ENCODE peak calls at places on chromosomes 11 and 22, in nine cellular contexts. U is pancreas; P is HCT116; G is neural progenitor cell; K is heart left ventricle; J is CD4-positive, CD25-positive, alpha-beta regulatory T cell; R is SJSA1; B is body of pancreas; X is OCI-LY7. A is an unnamed sample. For H3K9me3 and H3K4me1, the result is how much of the 10 kb centered on the place peaks cover.

GRCh38 chr11:110787680-110788079 is 75.4 kb upstream of the ARHGAP20 start:
- DNase-seq in U (no peak), P (no peak), G (no peak), K (no peak), J (no peak), R (no peak), B (no peak), X (no peak), A (no peak)

GRCh38 chr22:20867179-20868099 is 8.6 kb downstream of the SNAP29 start:
- DNase-seq in U (no peak), P (no peak), G (no peak), K (peak), J (no peak), R (no peak), B (peak), X (peak), A (peak)

GRCh38 chr11:109019342-109019936 is 354.6 kb downstream of the DDX10 start:
- DNase-seq in U (no peak), P (no peak), G (no peak), K (no peak), J (no peak), R (no peak), B (no peak), X (no peak), A (no peak)

GRCh38 chr11:80669620-80670019 is 1228.8 kb upstream of the TENM4 start:
- DNase-seq in U (no peak), P (no peak), G (no peak), K (no peak), J (no peak), R (no peak), B (no peak), X (no peak), A (no peak)

GRCh38 chr11:6480299-6480914 is 724 bp downstream of the ARFIP2 start:
- DNase-seq in U (no peak), P (no peak), G (no peak), K (peak), J (no peak), R (no peak), B (peak), X (no peak), A (peak)

GRCh38 chr11:111307472-111308108 is 9.2 kb downstream of the POU2AF3 start:
- DNase-seq in U (no peak), P (no peak), G (no peak), K (no peak), J (no peak), R (no peak), B (no peak), X (no peak), A (no peak)

GRCh38 chr11:123740787-123741158 is 687 bp downstream of the ZNF202 start:
- DNase-seq in U (no peak), P (no peak), G (no peak), K (peak), J (no peak), R (no peak), B (no peak), X (no peak), A (no peak)

GRCh38 chr22:36386351-36386899 is 1.3 kb downstream of the MYH9 start:
- DNase-seq in U (peak), P (no peak), G (peak), K (no peak), J (peak), R (no peak), B (no peak), X (peak), A (no peak)

GRCh38 chr11:113618360-113618759 is 87.7 kb downstream of the TMPRSS5 start:
- DNase-seq in U (no peak), P (no peak), G (no peak), K (no peak), J (no peak), R (peak), B (no peak), X (no peak), A (no peak)

GRCh38 chr22:35638408-35638807 is 9.8 kb upstream of the APOL6 start:
- DNase-seq in U (no peak), P (no peak), G (peak), K (peak), J (no peak), R (peak), B (peak), X (no peak), A (peak)

GRCh38 chr22:36052505-36052941 is 23.9 kb upstream of the RBFOX2 start:
- DNase-seq in U (no peak), P (peak), G (no peak), K (no peak), J (no peak), R (peak), B (peak), X (peak), A (no peak)

GRCh38 chr22:43053176-43053575 is 36.0 kb downstream of the TTLL1 start:
- DNase-seq in U (no peak), P (no peak), G (peak), K (no peak), J (no peak), R (no peak), B (no peak), X (no peak), A (no peak)

GRCh38 chr11:10303558-10304363 is 1.1 kb upstream of the ADM start:
- DNase-seq in U (peak), P (no peak), G (peak), K (peak), J (no peak), R (peak), B (peak), X (no peak), A (no peak)

GRCh38 chr11:66637557-66638176 is 836 bp upstream of the RBM4 start:
- DNase-seq in U (no peak), P (no peak), G (peak), K (no peak), J (no peak), R (no peak), B (peak), X (no peak), A (no peak)

GRCh38 chr22:47337161-47337621 is 574.7 kb downstream of the TBC1D22A start:
- DNase-seq in U (no peak), P (peak), G (no peak), K (no peak), J (no peak), R (peak), B (no peak), X (no peak), A (no peak)
- H3K9me3 ChIP-seq in U (under half), P (under half), G (under half), K (under half), J (under half), R (under half), B (under half), X (under half), A (under half)

GRCh38 chr11:1307163-1307870 is 2.1 kb downstream of the TOLLIP start:
- DNase-seq in U (peak), P (no peak), G (no peak), K (no peak), J (no peak), R (no peak), B (no peak), X (no peak), A (no peak)
- H3K4me1 ChIP-seq in U (half or more), P (under half), G (under half), K (under half), J (under half), R (under half), B (half or more), X (under half), A (under half)

GRCh38 chr22:48459859-48460823 is 1367.5 kb downstream of the BRD1 start:
- DNase-seq in U (no peak), P (no peak), G (no peak), K (no peak), J (no peak), R (peak), B (no peak), X (no peak), A (no peak)
- H3K9me3 ChIP-seq in U (under half), P (under half), G (under half), K (under half), J (under half), R (under half), B (under half), X (under half), A (under half)

GRCh38 chr22:46085831-46086576 is 64.3 kb upstream of the PPARA start:
- DNase-seq in U (peak), P (peak), G (no peak), K (peak), J (no peak), R (peak), B (peak), X (no peak), A (peak)

GRCh38 chr22:46086577-46087335 is 63.6 kb upstream of the PPARA start:
- DNase-seq in U (peak), P (no peak), G (no peak), K (peak), J (no peak), R (no peak), B (peak), X (no peak), A (no peak)

GRCh38 chr22:46088541-46089311 is 61.6 kb upstream of the PPARA start:
- DNase-seq in U (peak), P (no peak), G (no peak), K (peak), J (no peak), R (no peak), B (peak), X (no peak), A (peak)

GRCh38 chr22:46087816-46088277 is 62.5 kb upstream of the PPARA start:
- DNase-seq in U (peak), P (no peak), G (peak), K (peak), J (no peak), R (peak), B (peak), X (no peak), A (peak)

GRCh38 chr22:46087336-46087690 is 63.0 kb upstream of the PPARA start:
- DNase-seq in U (no peak), P (no peak), G (no peak), K (no peak), J (no peak), R (no peak), B (no peak), X (no peak), A (no peak)
- H3K4me1 ChIP-seq in U (half or more), P (under half), G (under half), K (half or more), J (under half), R (half or more), B (half or more), X (under half), A (under half)

GRCh38 chr11:59115556-59115955 is 8.5 kb downstream of the FAM111B start:
- DNase-seq in U (no peak), P (no peak), G (no peak), K (no peak), J (no peak), R (no peak), B (no peak), X (no peak), A (no peak)

GRCh38 chr11:59119826-59120225 is 12.8 kb downstream of the FAM111B start:
- DNase-seq in U (no peak), P (no peak), G (no peak), K (no peak), J (no peak), R (no peak), B (no peak), X (no peak), A (no peak)

GRCh38 chr11:59112494-59112893 is 5.5 kb downstream of the FAM111B start:
- DNase-seq in U (no peak), P (no peak), G (no peak), K (no peak), J (no peak), R (no peak), B (no peak), X (no peak), A (no peak)

GRCh38 chr11:59117774-59118173 is 10.7 kb downstream of the FAM111B start:
- DNase-seq in U (no peak), P (no peak), G (no peak), K (no peak), J (no peak), R (no peak), B (no peak), X (no peak), A (no peak)

GRCh38 chr11:59114344-59114743 is 7.3 kb downstream of the FAM111B start:
- DNase-seq in U (no peak), P (no peak), G (no peak), K (no peak), J (no peak), R (no peak), B (no peak), X (no peak), A (no peak)
- H3K9me3 ChIP-seq in U (under half), P (under half), G (under half), K (under half), J (under half), R (under half), B (under half), X (under half), A (under half)

GRCh38 chr11:129257512-129257911 is 65.4 kb upstream of the ARHGAP32 start:
- DNase-seq in U (no peak), P (no peak), G (no peak), K (no peak), J (no peak), R (no peak), B (no peak), X (no peak), A (no peak)
- H3K4me1 ChIP-seq in U (under half), P (under half), G (half or more), K (under half), J (under half), R (under half), B (under half), X (under half), A (under half)

GRCh38 chr11:134479206-134479955 is 67.3 kb upstream of the B3GAT1 start:
- DNase-seq in U (no peak), P (no peak), G (no peak), K (no peak), J (no peak), R (no peak), B (no peak), X (no peak), A (no peak)

GRCh38 chr11:134477486-134477885 is 65.4 kb upstream of the B3GAT1 start:
- DNase-seq in U (no peak), P (no peak), G (no peak), K (no peak), J (no peak), R (no peak), B (no peak), X (no peak), A (no peak)

GRCh38 chr11:134480129-134480652 is 68.1 kb upstream of the B3GAT1 start:
- DNase-seq in U (no peak), P (no peak), G (no peak), K (no peak), J (no peak), R (no peak), B (no peak), X (no peak), A (no peak)

GRCh38 chr11:134478176-134478575 is 66.1 kb upstream of the B3GAT1 start:
- DNase-seq in U (no peak), P (no peak), G (no peak), K (no peak), J (no peak), R (no peak), B (no peak), X (no peak), A (no peak)

DNA sequence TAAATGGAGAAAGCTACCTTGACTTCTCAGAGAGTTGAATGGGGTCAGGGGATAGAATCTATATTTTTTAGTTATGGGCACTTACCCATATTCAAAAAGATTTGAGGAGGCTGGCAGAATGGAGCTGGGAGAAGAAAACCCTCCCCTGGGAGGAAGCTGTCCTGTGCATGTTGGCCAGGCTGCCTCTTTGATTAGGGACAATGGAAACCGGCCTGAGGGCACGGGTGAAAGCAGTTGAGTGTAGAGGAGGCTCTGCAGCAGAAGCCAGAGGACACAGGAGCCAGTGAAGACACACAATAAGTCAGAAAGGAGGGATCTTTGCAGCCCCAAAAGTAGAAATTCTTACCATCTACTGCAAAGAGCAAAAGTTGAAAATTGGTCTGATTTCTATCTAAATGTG is 66.6 kb upstream of the B3GAT1 start:
- DNase-seq in U (no peak), P (no peak), G (no peak), K (no peak), J (no peak), R (no peak), B (no peak), X (no peak), A (no peak)
- H3K9me3 ChIP-seq in U (under half), P (under half), G (under half), K (under half), J (under half), R (under half), B (under half), X (under half), A (under half)

A was measured in uterus.